ENCODE peak calls at places on chromosomes 2 and 18, in five cellular contexts. O, S, G, V and B are unnamed samples.

GRCh38 chr2:237256845-237257244 is 157.1 kb downstream of the COL6A3 start:
- DNase-seq in S (no peak), O (no peak), V (no peak), G (peak; percentile 85), B (no peak)

GRCh38 chr2:201432038-201432437 is 19.2 kb downstream of the TRAK2 start:
- DNase-seq in G (peak; percentile 89), S (no peak), O (no peak), V (no peak), B (no peak)

GRCh38 chr18:8366070-8366469 is 243.2 kb upstream of the RAB12 start:
- DNase-seq in G (no peak), S (no peak), O (no peak), V (no peak), B (no peak)

GRCh38 chr2:231373786-231374185 is 21.7 kb upstream of the B3GNT7 start:
- DNase-seq in S (no peak), O (no peak), V (no peak), G (no peak), B (no peak)

GRCh38 chr2:200077838-200078237 is 122.5 kb downstream of the MAIP1 start:
- DNase-seq in G (peak; percentile 10), V (no peak), O (no peak), S (no peak), B (no peak)

GRCh38 chr2:204051476-204051875 is 114.9 kb downstream of the ICOS start:
- DNase-seq in O (no peak), G (no peak), V (no peak), S (peak; percentile 21), B (no peak)

GRCh38 chr2:145332210-145332609 is 812.3 kb upstream of the ZEB2 start:
- DNase-seq in S (no peak), O (no peak), V (no peak), G (no peak), B (no peak)

GRCh38 chr2:221705478-221705877 is 133.4 kb upstream of the EPHA4 start:
- DNase-seq in S (no peak), O (no peak), G (no peak), V (no peak), B (no peak)

GRCh38 chr2:221203138-221203537 is 369.0 kb downstream of the EPHA4 start:
- DNase-seq in V (no peak), S (no peak), O (no peak), G (no peak), B (no peak)

GRCh38 chr2:53021285-53021684 is 746.3 kb upstream of the CHAC2 start:
- DNase-seq in G (peak; percentile 69), V (no peak), O (no peak), S (no peak), B (no peak)

GRCh38 chr2:174551697-174552096 is 45.9 kb downstream of the WIPF1 start:
- DNase-seq in O (no peak), V (no peak), S (no peak), G (no peak), B (no peak)

GRCh38 chr2:11409184-11409959 is 56.6 kb downstream of the E2F6 start:
- DNase-seq in V (no peak), O (no peak), G (peak; percentile 62), S (no peak), B (no peak)

GRCh38 chr2:175187378-175187777 is 5.9 kb upstream of the ATP5MC3 start:
- DNase-seq in V (no peak), S (no peak), G (peak; percentile 44), O (no peak), B (no peak)

GRCh38 chr2:191245869-191246531 is 796 bp downstream of the MYO1B start:
- DNase-seq in O (peak; percentile 29), V (no peak), G (peak; percentile 84), S (peak; percentile 94), B (peak; percentile 1)

GRCh38 chr18:46630160-46630559 is 26.9 kb downstream of the LOXHD1 start:
- DNase-seq in V (no peak), O (no peak), G (peak; percentile 8), S (no peak), B (no peak)